ENCODE peak calls at places on chromosomes 1 and 21, in four cellular contexts. B, T, J and D are unnamed samples.

GRCh38 chr21:40686526-40686925 is 160.4 kb downstream of the DSCAM start:
- DNase-seq in B (no peak), T (no peak), J (no peak), D (no peak)

GRCh38 chr1:42931911-42932422 is 26.7 kb downstream of the SLC2A1 start:
- DNase-seq in B (no peak), T (no peak), J (peak), D (peak)

GRCh38 chr1:6360517-6360916 is 33.0 kb downstream of the ACOT7 start:
- DNase-seq in B (no peak), T (no peak), J (peak), D (no peak)

GRCh38 chr1:72229893-72230292 is 52.4 kb downstream of the NEGR1 start:
- DNase-seq in B (no peak), T (no peak), J (no peak), D (no peak)

GRCh38 chr1:27773732-27774445 is 870 bp downstream of the STX12 start:
- DNase-seq in B (no peak), T (no peak), J (peak), D (no peak)

GRCh38 chr1:107135466-107135865 is 5.4 kb upstream of the NTNG1 start:
- DNase-seq in B (no peak), T (no peak), J (peak), D (no peak)

GRCh38 chr1:14300991-14301703 is 297.3 kb upstream of the KAZN start:
- DNase-seq in B (no peak), T (no peak), J (no peak), D (no peak)

GRCh38 chr1:103561612-103562395 is 9.6 kb upstream of the AMY2B start:
- DNase-seq in B (no peak), T (no peak), J (peak), D (no peak)

GRCh38 chr1:157124855-157125254 is 13.3 kb downstream of the ETV3 start:
- DNase-seq in B (no peak), T (no peak), J (no peak), D (no peak)

GRCh38 chr21:18646114-18646513 is 242.5 kb upstream of the TMPRSS15 start:
- DNase-seq in B (no peak), T (no peak), J (no peak), D (no peak)

GRCh38 chr1:179779645-179780272 is 36.7 kb downstream of the FAM163A start:
- DNase-seq in B (no peak), T (no peak), J (no peak), D (no peak)

GRCh38 chr1:210232524-210233215 is at the start of gene SERTAD4:
- DNase-seq in B (peak), T (peak), J (no peak), D (no peak)

GRCh38 chr1:93554883-93555872 is 107.3 kb downstream of the FNBP1L start:
- DNase-seq in B (no peak), T (no peak), J (no peak), D (no peak)
- TF ChIP-seq REST in B (no peak), T (no peak), J (no peak), D (no peak)

GRCh38 chr1:237811633-237812032 is 79.1 kb downstream of the ZP4 start:
- DNase-seq in B (no peak), T (no peak), J (no peak), D (no peak)

GRCh38 chr1:237814319-237814924 is 76.3 kb downstream of the ZP4 start:
- DNase-seq in B (no peak), T (no peak), J (no peak), D (no peak)

GRCh38 chr1:237812061-237812460 is 78.7 kb downstream of the ZP4 start:
- DNase-seq in B (no peak), T (no peak), J (no peak), D (no peak)

GRCh38 chr1:237817277-237817676 is 73.4 kb downstream of the ZP4 start:
- DNase-seq in B (no peak), T (no peak), J (no peak), D (no peak)
- TF ChIP-seq REST in B (no peak), T (no peak), J (no peak), D (no peak)

GRCh38 chr1:59314776-59315528 is 18.1 kb downstream of the FGGY start:
- DNase-seq in B (no peak), T (no peak), J (no peak), D (no peak)

GRCh38 chr1:59317780-59318179 is 20.9 kb downstream of the FGGY start:
- DNase-seq in B (no peak), T (no peak), J (no peak), D (no peak)

GRCh38 chr1:59316497-59317128 is 19.7 kb downstream of the FGGY start:
- DNase-seq in B (no peak), T (no peak), J (no peak), D (no peak)

GRCh38 chr1:59317343-59317742 is 20.4 kb downstream of the FGGY start:
- DNase-seq in B (no peak), T (no peak), J (no peak), D (no peak)

GRCh38 chr1:59315529-59316433 is 18.9 kb downstream of the FGGY start:
- DNase-seq in B (no peak), T (no peak), J (no peak), D (no peak)
- TF ChIP-seq REST in B (no peak), T (no peak), J (no peak), D (no peak)

GRCh38 chr1:18337757-18338156 is 143.0 kb upstream of the KLHDC7A start:
- DNase-seq in B (no peak), T (no peak), J (no peak), D (no peak)
- TF ChIP-seq REST in B (no peak), T (no peak), J (no peak), D (no peak)

GRCh38 chr21:42056996-42057689 is 14.0 kb upstream of the UMODL1 start:
- DNase-seq in B (no peak), T (no peak), J (no peak), D (no peak)
- TF ChIP-seq REST in B (no peak), T (no peak), J (no peak), D (no peak)